ENCODE peak calls at places on chromosome 7, in seven cellular contexts. W is CD8-positive, alpha-beta memory T cell; K is pancreas; P is Caco-2; G is Peyer's patch; R is body of pancreas; Q is mammary epithelial cell. X is an unnamed sample. For H3K27me3 and H3K36me3, the result is how much of the 10 kb centered on the place peaks cover.

GRCh38 chr7:41134242-41134872 is 568.5 kb downstream of the INHBA start:
- DNase-seq in W (no peak), K (no peak), P (no peak), G (no peak), R (no peak), Q (peak), X (peak)

GRCh38 chr7:41762641-41763040 is 59.8 kb upstream of the INHBA start:
- DNase-seq in W (no peak), K (no peak), P (no peak), G (no peak), R (no peak), Q (no peak), X (no peak)

GRCh38 chr7:150753826-150754603 is 16.8 kb downstream of the GIMAP5 start:
- DNase-seq in W (no peak), K (no peak), P (no peak), G (no peak), R (no peak), Q (peak), X (no peak)

GRCh38 chr7:42342381-42342780 is 105.4 kb upstream of the GLI3 start:
- DNase-seq in W (no peak), K (no peak), P (no peak), G (no peak), R (no peak), Q (no peak), X (no peak)

GRCh38 chr7:126286317-126286716 is 966.4 kb downstream of the GRM8 start:
- DNase-seq in W (no peak), K (no peak), P (no peak), G (no peak), R (no peak), Q (no peak), X (no peak)

GRCh38 chr7:100247152-100247757 is 27.5 kb downstream of the PVRIG start:
- DNase-seq in W (no peak), K (no peak), P (peak), G (no peak), R (no peak), Q (peak), X (peak)

GRCh38 chr7:127667017-127667670 is 15.2 kb downstream of the SND1 start:
- DNase-seq in W (no peak), K (no peak), P (no peak), G (no peak), R (no peak), Q (peak), X (peak)

GRCh38 chr7:86846494-86847190 is 202.9 kb downstream of the GRM3 start:
- DNase-seq in W (no peak), K (peak), P (peak), G (no peak), R (peak), Q (no peak), X (peak)

GRCh38 chr7:149773446-149774236 is at the start of gene ZNF467:
- DNase-seq in W (peak), K (peak), P (peak), G (peak), R (peak), Q (no peak), X (no peak)

GRCh38 chr7:151869457-151869856 is 7.5 kb downstream of the PRKAG2 start:
- DNase-seq in W (no peak), K (no peak), P (no peak), G (no peak), R (no peak), Q (no peak), X (no peak)

GRCh38 chr7:48088559-48089414 is at the start of gene UPP1:
- DNase-seq in W (peak), K (peak), P (peak), G (peak), R (peak), Q (peak), X (peak)

GRCh38 chr7:129872054-129872453 is 80.7 kb downstream of the UBE2H start:
- DNase-seq in W (no peak), K (no peak), P (no peak), G (no peak), R (no peak), Q (peak), X (peak)

GRCh38 chr7:25622716-25623115 is 394.4 kb upstream of the NPVF start:
- DNase-seq in W (no peak), K (no peak), P (no peak), G (no peak), R (no peak), Q (no peak), X (no peak)

GRCh38 chr7:66307591-66308215 is 102.6 kb downstream of the TPST1 start:
- DNase-seq in W (no peak), K (peak), P (no peak), G (no peak), R (peak), Q (no peak), X (peak)

GRCh38 chr7:16271990-16272665 is 149.2 kb downstream of the CRPPA start:
- DNase-seq in W (no peak), K (no peak), P (peak), G (no peak), R (no peak), Q (peak), X (peak)

GRCh38 chr7:7771452-7771851 is 53.0 kb upstream of the RPA3 start:
- DNase-seq in W (no peak), K (no peak), P (no peak), G (no peak), R (no peak), Q (no peak), X (no peak)

GRCh38 chr7:6290345-6290744 is 17.9 kb upstream of the CYTH3 start:
- DNase-seq in W (no peak), K (no peak), P (peak), G (no peak), R (no peak), Q (peak), X (peak)

GRCh38 chr7:47147213-47147631 is 434.7 kb downstream of the TNS3 start:
- DNase-seq in W (no peak), K (peak), P (no peak), G (no peak), R (peak), Q (no peak), X (no peak)

GRCh38 chr7:291302-292092 is 1.5 kb downstream of the FOXL3 start:
- DNase-seq in W (no peak), K (no peak), P (no peak), G (no peak), R (no peak), Q (no peak), X (no peak)
- H3K27me3 ChIP-seq in W (under half), K (under half), P (under half), G (under half), R (under half), Q (under half), X (under half)

GRCh38 chr7:158646766-158647474 is 57.7 kb downstream of the NCAPG2 start:
- DNase-seq in W (no peak), K (peak), P (no peak), G (no peak), R (peak), Q (peak), X (no peak)
- H3K36me3 ChIP-seq in W (under half), K (under half), P (under half), G (under half), R (under half), Q (under half), X (under half)

DNA sequence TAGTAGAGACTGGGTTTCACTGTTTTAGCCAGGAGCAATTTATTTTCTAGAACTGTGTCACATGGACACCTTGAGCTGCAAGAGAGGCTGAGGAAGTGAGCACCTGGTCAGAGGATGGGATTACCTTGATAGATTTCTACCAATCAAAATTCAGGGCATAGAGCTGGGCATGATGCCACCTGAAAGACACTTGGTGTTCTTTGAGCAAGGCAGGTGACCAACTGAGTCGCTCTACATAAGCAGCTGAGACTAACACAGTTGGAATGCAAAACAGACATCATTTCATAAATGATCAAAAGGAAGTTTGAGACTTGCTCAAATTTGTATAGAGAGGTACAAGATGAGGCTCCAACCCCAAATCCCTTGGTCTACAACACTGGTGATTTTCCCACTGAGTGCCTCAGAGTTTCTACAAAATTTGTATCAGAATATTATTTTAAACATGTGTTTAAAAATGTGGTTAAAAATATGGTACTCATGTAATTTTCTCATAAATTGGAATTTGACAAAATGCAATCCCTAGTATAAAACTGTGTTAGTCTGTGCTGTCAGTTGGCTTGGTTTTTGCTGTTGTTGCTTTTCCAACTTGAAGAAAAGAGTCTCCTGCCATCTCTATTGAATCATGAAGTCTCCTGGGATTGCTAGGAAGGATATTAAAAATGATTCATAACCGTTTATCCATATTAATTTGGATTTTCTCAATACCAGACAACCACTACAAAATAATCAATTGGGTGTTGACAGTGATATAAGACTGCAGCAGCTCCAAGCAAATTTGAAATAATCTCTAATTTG is 156.4 kb upstream of the MDFIC start:
- DNase-seq in W (no peak), K (no peak), P (no peak), G (no peak), R (no peak), Q (peak), X (peak)
- H3K4me3 ChIP-seq in W (no peak), K (no peak), P (no peak), G (no peak), R (no peak), Q (no peak), X (no peak)

GRCh38 chr7:132574281-132574680 is 2.0 kb downstream of the PLXNA4 start:
- DNase-seq in W (no peak), K (no peak), P (no peak), G (no peak), R (no peak), Q (no peak), X (no peak)
- H3K27me3 ChIP-seq in W (under half), K (under half), P (under half), G (under half), R (under half), Q (under half), X (under half)

GRCh38 chr7:74379938-74380337 is 73.8 kb upstream of the GTF2IRD1 start:
- DNase-seq in W (no peak), K (peak), P (no peak), G (no peak), R (peak), Q (no peak), X (no peak)
- H3K36me3 ChIP-seq in W (under half), K (under half), P (under half), G (under half), R (under half), Q (under half), X (under half)

GRCh38 chr7:1457059-1457948 is 2.0 kb downstream of the MICALL2 start:
- DNase-seq in W (no peak), K (no peak), P (no peak), G (no peak), R (no peak), Q (no peak), X (no peak)

GRCh38 chr7:1455241-1455939 is 3.9 kb downstream of the MICALL2 start:
- DNase-seq in W (no peak), K (peak), P (no peak), G (peak), R (peak), Q (peak), X (peak)

GRCh38 chr7:1455955-1456354 is 3.3 kb downstream of the MICALL2 start:
- DNase-seq in W (no peak), K (no peak), P (no peak), G (no peak), R (no peak), Q (no peak), X (no peak)

GRCh38 chr7:1452205-1452604 is 7.1 kb downstream of the MICALL2 start:
- DNase-seq in W (no peak), K (no peak), P (no peak), G (no peak), R (no peak), Q (peak), X (peak)

DNA sequence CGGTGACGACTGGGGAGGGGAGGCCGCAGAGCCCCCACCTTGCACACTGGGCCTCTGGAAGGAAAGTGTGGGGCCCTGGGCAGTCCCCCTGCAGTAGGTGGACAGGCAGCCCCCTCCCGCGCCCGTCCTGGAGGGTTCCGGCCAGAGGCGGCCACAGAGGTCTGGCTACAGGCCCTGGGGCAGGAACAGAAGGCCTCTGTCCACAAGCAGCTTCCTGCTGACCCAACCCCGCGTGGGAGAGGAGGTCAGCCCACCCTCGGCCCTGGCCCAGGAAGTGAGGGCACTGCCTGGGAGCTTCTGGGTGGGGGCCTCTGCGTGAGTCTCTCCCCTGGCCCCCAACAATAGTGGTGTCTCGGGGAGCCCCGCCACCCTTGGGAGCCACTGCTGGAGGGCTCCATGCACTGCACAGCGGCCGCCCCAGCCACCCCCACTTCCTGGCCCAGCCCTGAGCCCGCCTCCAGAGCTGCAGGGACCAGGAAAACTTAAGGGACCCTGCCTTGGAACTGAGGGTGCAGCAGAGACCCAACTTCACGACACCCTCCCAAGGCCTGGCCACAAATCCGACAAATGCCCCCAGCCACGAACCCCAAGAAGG is 4.7 kb downstream of the MICALL2 start:
- DNase-seq in W (no peak), K (peak), P (no peak), G (no peak), R (no peak), Q (no peak), X (no peak)
- H3K4me3 ChIP-seq in W (no peak), K (peak), P (no peak), G (peak), R (no peak), Q (peak), X (peak)

GRCh38 chr7:155377837-155378579 is 79.9 kb upstream of the EN2 start:
- DNase-seq in W (no peak), K (no peak), P (no peak), G (peak), R (no peak), Q (peak), X (no peak)
- H3K27me3 ChIP-seq in W (half or more), K (half or more), P (under half), G (under half), R (under half), Q (half or more), X (half or more)

X was measured in bronchial epithelial cell.